ENCODE peak calls at places on chromosomes 7 and 10, in four cellular contexts. One of them, this sample, is unnamed.

GRCh38 chr7:100021297-100021696 is 5.9 kb downstream of the ZKSCAN1 start:
- DNase-seq in WTC11: no peak
- DNase-seq in K562: no peak
- DNase-seq in HepG2: no peak
- DNase-seq in this sample: no peak

GRCh38 chr7:38086857-38087256 is 91.2 kb upstream of the STARD3NL start:
- DNase-seq in WTC11: no peak
- DNase-seq in K562: no peak
- DNase-seq in HepG2: no peak
- DNase-seq in this sample: no peak

GRCh38 chr10:122140941-122141623 is 130.0 kb upstream of the BTBD16 start:
- DNase-seq in WTC11: no peak
- DNase-seq in K562: peak; percentile 5
- DNase-seq in HepG2: peak; percentile 27
- DNase-seq in this sample: no peak

GRCh38 chr7:85851571-85852193 is 664.8 kb upstream of the SEMA3D start:
- DNase-seq in WTC11: no peak
- DNase-seq in K562: peak; percentile 12
- DNase-seq in HepG2: peak; percentile 16
- DNase-seq in this sample: peak; percentile 10

GRCh38 chr10:114181971-114182370 is 2.8 kb downstream of the TDRD1 start:
- DNase-seq in WTC11: no peak
- DNase-seq in K562: no peak
- DNase-seq in HepG2: no peak
- DNase-seq in this sample: no peak

GRCh38 chr10:112361951-112362770 is 11.8 kb upstream of the ACSL5 start:
- DNase-seq in WTC11: no peak
- DNase-seq in K562: no peak
- DNase-seq in HepG2: no peak
- DNase-seq in this sample: no peak

GRCh38 chr7:22782616-22783232 is 39.9 kb downstream of the TOMM7 start:
- DNase-seq in WTC11: peak; percentile 84
- DNase-seq in K562: peak; percentile 86
- DNase-seq in HepG2: peak; percentile 44
- DNase-seq in this sample: peak; percentile 79

GRCh38 chr7:129421717-129422250 is 12.4 kb upstream of the STRIP2 start:
- DNase-seq in WTC11: no peak
- DNase-seq in K562: no peak
- DNase-seq in HepG2: no peak
- DNase-seq in this sample: no peak

GRCh38 chr7:6226194-6226799 is 46.1 kb downstream of the CYTH3 start:
- DNase-seq in WTC11: no peak
- DNase-seq in K562: no peak
- DNase-seq in HepG2: no peak
- DNase-seq in this sample: no peak

GRCh38 chr7:19117081-19117869 is at the start of gene TWIST1:
- DNase-seq in WTC11: peak; percentile 65
- DNase-seq in K562: no peak
- DNase-seq in HepG2: no peak
- DNase-seq in this sample: peak; percentile 66

GRCh38 chr7:19118896-19119301 is 1.5 kb upstream of the TWIST1 start:
- DNase-seq in WTC11: peak; percentile 70
- DNase-seq in K562: no peak
- DNase-seq in HepG2: no peak
- DNase-seq in this sample: no peak

GRCh38 chr7:19119372-19119771 is 1.9 kb upstream of the TWIST1 start:
- DNase-seq in WTC11: no peak
- DNase-seq in K562: no peak
- DNase-seq in HepG2: no peak
- DNase-seq in this sample: no peak

GRCh38 chr7:19116121-19117080 is 1.0 kb downstream of the TWIST1 start:
- DNase-seq in WTC11: peak; percentile 50
- DNase-seq in K562: no peak
- DNase-seq in HepG2: no peak
- DNase-seq in this sample: peak; percentile 36

GRCh38 chr7:19117870-19118608 is 603 bp upstream of the TWIST1 start:
- DNase-seq in WTC11: peak; percentile 29
- DNase-seq in K562: no peak
- DNase-seq in HepG2: no peak
- DNase-seq in this sample: no peak
- TF ChIP-seq ELF4 in WTC11: no peak
- TF ChIP-seq ELF4 in K562: no peak
- TF ChIP-seq ELF4 in HepG2: no peak
- TF ChIP-seq ELF4 in this sample: no peak

GRCh38 chr10:96964131-96964530 is 132.0 kb downstream of the LCOR start:
- DNase-seq in WTC11: no peak
- DNase-seq in K562: no peak
- DNase-seq in HepG2: no peak
- DNase-seq in this sample: no peak

GRCh38 chr10:96971324-96971723 is 139.2 kb downstream of the LCOR start:
- DNase-seq in WTC11: no peak
- DNase-seq in K562: no peak
- DNase-seq in HepG2: peak; percentile 63
- DNase-seq in this sample: no peak

GRCh38 chr10:96968682-96969423 is 136.8 kb downstream of the LCOR start:
- DNase-seq in WTC11: no peak
- DNase-seq in K562: peak; percentile 14
- DNase-seq in HepG2: no peak
- DNase-seq in this sample: no peak

GRCh38 chr10:96972264-96972663 is 140.2 kb downstream of the LCOR start:
- DNase-seq in WTC11: no peak
- DNase-seq in K562: no peak
- DNase-seq in HepG2: no peak
- DNase-seq in this sample: no peak

DNA sequence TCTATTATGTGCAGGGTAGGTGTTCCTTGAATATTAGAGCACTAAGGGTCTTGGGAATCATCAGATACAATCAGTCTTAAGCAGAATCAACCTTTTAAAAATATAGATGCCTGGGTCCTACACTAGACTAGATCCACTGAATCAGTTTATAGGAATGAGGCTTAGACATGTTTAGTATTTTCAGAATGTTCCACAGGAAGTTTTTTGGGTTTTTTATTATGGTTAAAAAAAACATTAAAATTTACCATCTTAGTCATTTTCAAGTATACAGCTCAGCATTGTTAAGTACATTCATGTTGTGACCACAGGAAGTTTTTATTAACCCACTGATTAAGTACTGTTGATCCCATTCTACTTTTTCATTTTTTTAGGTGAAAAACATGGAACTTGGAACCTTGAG is 135.7 kb downstream of the LCOR start:
- DNase-seq in WTC11: no peak
- DNase-seq in K562: no peak
- DNase-seq in HepG2: no peak
- DNase-seq in this sample: no peak
- TF ChIP-seq ELF4 in WTC11: no peak
- TF ChIP-seq ELF4 in K562: no peak
- TF ChIP-seq ELF4 in HepG2: no peak
- TF ChIP-seq ELF4 in this sample: no peak

GRCh38 chr10:80144302-80145131 is 12.0 kb downstream of the PLAC9 start:
- DNase-seq in WTC11: peak; percentile 24
- DNase-seq in K562: no peak
- DNase-seq in HepG2: no peak
- DNase-seq in this sample: no peak
- TF ChIP-seq ELF4 in WTC11: no peak
- TF ChIP-seq ELF4 in K562: no peak
- TF ChIP-seq ELF4 in HepG2: no peak
- TF ChIP-seq ELF4 in this sample: no peak

DNA sequence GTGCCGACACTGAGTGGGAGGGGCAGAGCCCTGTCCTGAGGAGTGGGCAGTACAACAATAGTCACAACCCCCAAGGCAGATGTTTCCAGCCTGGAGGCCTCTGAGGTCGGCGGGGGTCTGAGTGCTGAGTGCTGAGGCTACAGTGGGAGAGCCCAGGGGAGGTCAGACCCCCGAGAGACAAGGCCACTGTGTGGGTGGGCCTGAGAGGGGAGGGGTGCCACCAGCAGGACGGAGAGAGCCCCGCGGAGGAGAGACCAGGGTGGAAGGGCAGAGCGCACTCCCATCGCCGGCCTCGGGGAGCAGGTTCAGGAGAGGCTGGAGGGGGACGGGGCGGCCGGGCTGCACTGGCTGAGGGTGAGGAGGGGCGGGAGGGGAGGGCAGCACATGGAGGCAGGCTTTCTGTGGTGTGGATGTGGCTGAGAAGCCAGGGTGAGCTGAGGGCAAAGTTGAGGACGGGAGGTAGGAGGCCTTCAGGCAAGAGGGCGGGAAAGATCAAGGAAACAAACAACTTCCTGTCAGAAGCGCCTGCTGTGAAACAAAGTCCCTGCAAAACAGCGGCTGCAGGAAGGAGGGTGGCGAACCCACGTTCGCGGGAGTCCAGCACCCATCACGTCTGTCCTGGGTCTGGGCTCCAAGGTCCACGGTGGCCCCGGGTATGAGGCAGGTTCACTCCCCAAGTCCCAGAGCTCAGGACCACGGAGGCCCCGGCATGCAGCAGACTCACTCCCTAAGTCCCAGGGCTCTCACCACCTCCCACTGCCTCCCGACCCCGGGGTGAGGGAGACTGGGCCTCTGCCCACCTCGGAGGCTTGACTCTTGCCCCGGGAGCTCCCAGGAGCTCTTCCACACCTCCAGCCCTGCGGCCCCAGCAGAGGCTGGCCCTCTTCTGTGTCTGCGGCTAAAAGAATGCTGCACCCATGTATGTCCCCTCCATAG is 76.8 kb upstream of the NKX6-2 start:
- DNase-seq in WTC11: peak; percentile 11
- DNase-seq in K562: no peak
- DNase-seq in HepG2: no peak
- DNase-seq in this sample: no peak
- TF ChIP-seq ELF4 in WTC11: no peak
- TF ChIP-seq ELF4 in K562: no peak
- TF ChIP-seq ELF4 in HepG2: no peak
- TF ChIP-seq ELF4 in this sample: no peak

GRCh38 chr7:137966636-137967142 is 35.2 kb downstream of the CREB3L2 start:
- DNase-seq in WTC11: no peak
- DNase-seq in K562: no peak
- DNase-seq in HepG2: no peak
- DNase-seq in this sample: no peak
- TF ChIP-seq ELF4 in WTC11: no peak
- TF ChIP-seq ELF4 in K562: no peak
- TF ChIP-seq ELF4 in HepG2: no peak
- TF ChIP-seq ELF4 in this sample: no peak

DNA sequence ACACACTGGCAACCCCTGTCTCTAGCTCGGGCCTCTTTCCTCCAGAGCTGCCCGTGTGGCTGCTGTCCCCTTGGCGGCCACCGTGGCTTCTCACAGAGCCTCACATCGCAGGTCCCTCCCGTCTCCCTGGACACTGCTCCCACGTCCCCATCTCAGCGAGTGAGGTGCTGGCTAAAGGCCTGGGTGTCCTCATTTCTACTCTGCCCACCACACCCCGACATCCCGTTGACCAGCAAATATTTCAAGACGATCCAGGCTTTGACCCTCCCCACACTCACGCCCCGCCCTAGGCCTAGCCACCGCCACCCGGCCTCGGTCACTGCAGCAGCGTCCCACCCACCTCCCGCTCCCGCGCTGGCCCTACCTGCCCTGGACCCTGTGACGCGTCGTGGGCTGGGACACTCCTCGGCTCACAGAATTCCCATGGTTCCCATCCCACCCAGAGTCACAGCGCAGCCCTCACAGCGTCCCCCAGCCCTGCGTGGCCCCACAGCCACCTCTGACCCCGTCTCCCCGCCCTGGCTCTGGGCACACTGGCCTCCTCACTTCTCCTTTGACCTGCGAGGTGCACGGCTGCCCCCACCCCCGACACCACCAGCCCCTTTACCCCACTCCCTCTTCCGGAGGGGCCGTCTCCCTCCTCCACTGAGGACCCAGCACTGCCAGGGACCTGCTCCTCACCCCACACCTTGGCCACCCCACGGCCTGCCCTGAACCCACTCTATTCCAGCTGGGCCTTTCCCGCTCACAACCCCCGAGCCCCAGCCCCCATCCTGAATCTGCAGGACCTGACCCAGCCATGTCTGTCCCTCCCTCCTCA is 6.9 kb downstream of the ADAP1 start:
- DNase-seq in WTC11: no peak
- DNase-seq in K562: no peak
- DNase-seq in HepG2: no peak
- DNase-seq in this sample: no peak
- TF ChIP-seq ELF4 in WTC11: no peak
- TF ChIP-seq ELF4 in K562: no peak
- TF ChIP-seq ELF4 in HepG2: no peak
- TF ChIP-seq ELF4 in this sample: no peak